ENCODE peak calls at places on chromosomes 5 and 9, in ten cellular contexts. G is stomach, A is breast epithelium, Q is prostate gland, U is K562, M is HCT116, P is HepG2, Y is adrenal gland, R is heart left ventricle, W is NB4. X is an unnamed sample.

GRCh38 chr5:1881273-1881586 is 1.5 kb downstream of the IRX4 start:
- DNase-seq in G (no peak), A (no peak), Q (no peak), U (peak; percentile 64), M (peak; percentile 75), P (no peak), Y (no peak), R (no peak), W (peak; percentile 35), X (no peak)

GRCh38 chr5:133246376-133247144 is 194.7 kb downstream of the HSPA4 start:
- DNase-seq in G (no peak), A (no peak), Q (no peak), U (peak; percentile 34), M (no peak), P (no peak), Y (no peak), R (no peak), W (no peak), X (no peak)

GRCh38 chr5:131252824-131253171 is 11.1 kb upstream of the CDC42SE2 start:
- DNase-seq in G (peak; percentile 65), A (no peak), Q (no peak), U (no peak), M (no peak), P (no peak), Y (peak; percentile 67), R (peak; percentile 60), W (peak; percentile 97), X (peak; percentile 55)

GRCh38 chr5:119269061-119269579 is 86.7 kb upstream of the TNFAIP8 start:
- DNase-seq in G (peak; percentile 39), A (no peak), Q (peak; percentile 52), U (peak; percentile 48), M (peak; percentile 7), P (peak; percentile 10), Y (peak; percentile 16), R (peak; percentile 32), W (peak; percentile 68), X (no peak)

GRCh38 chr9:113633782-113634596 is 170.5 kb downstream of the RGS3 start:
- DNase-seq in G (no peak), A (peak; percentile 25), Q (no peak), U (no peak), M (no peak), P (peak; percentile 70), Y (no peak), R (no peak), W (no peak), X (no peak)

GRCh38 chr9:71001780-71002386 is 119.5 kb downstream of the TRPM3 start:
- DNase-seq in G (peak; percentile 49), A (no peak), Q (peak; percentile 29), U (peak; percentile 7), M (peak; percentile 23), P (peak; percentile 10), Y (peak; percentile 27), R (no peak), W (peak; percentile 0), X (no peak)

GRCh38 chr5:35924122-35924949 is 14.1 kb downstream of the CAPSL start:
- DNase-seq in G (no peak), A (no peak), Q (no peak), U (no peak), M (no peak), P (no peak), Y (no peak), R (no peak), W (no peak), X (no peak)

GRCh38 chr9:127055745-127056402 is 66.6 kb downstream of the ANGPTL2 start:
- DNase-seq in G (no peak), A (no peak), Q (no peak), U (no peak), M (no peak), P (no peak), Y (no peak), R (no peak), W (no peak), X (no peak)

GRCh38 chr5:155394727-155395126 is 381.2 kb downstream of the KIF4B start:
- DNase-seq in G (no peak), A (no peak), Q (no peak), U (no peak), M (no peak), P (no peak), Y (no peak), R (no peak), W (no peak), X (no peak)

GRCh38 chr5:16492398-16493175 is 27.0 kb upstream of the ZNF622 start:
- DNase-seq in G (peak; percentile 44), A (no peak), Q (peak; percentile 35), U (no peak), M (no peak), P (no peak), Y (no peak), R (peak; percentile 55), W (no peak), X (peak; percentile 77)

GRCh38 chr9:98552306-98552705 is 156.4 kb downstream of the GABBR2 start:
- DNase-seq in G (no peak), A (no peak), Q (no peak), U (no peak), M (no peak), P (no peak), Y (no peak), R (no peak), W (no peak), X (no peak)

GRCh38 chr9:98253563-98253962 is 1.9 kb downstream of the TBC1D2 start:
- DNase-seq in G (no peak), A (no peak), Q (no peak), U (no peak), M (no peak), P (no peak), Y (no peak), R (no peak), W (no peak), X (no peak)

GRCh38 chr5:142924135-142924883 is 154.1 kb downstream of the ARHGAP26 start:
- DNase-seq in G (no peak), A (no peak), Q (no peak), U (no peak), M (no peak), P (no peak), Y (no peak), R (no peak), W (peak; percentile 78), X (no peak)

GRCh38 chr5:91129748-91130147 is 253.4 kb downstream of the ARRDC3 start:
- DNase-seq in G (no peak), A (no peak), Q (no peak), U (no peak), M (no peak), P (no peak), Y (no peak), R (no peak), W (no peak), X (no peak)

GRCh38 chr5:77262685-77263084 is 52.2 kb downstream of the PDE8B start:
- DNase-seq in G (no peak), A (no peak), Q (no peak), U (no peak), M (no peak), P (no peak), Y (no peak), R (no peak), W (no peak), X (no peak)

GRCh38 chr5:77266291-77266690 is 55.8 kb downstream of the PDE8B start:
- DNase-seq in G (no peak), A (no peak), Q (no peak), U (no peak), M (no peak), P (no peak), Y (no peak), R (no peak), W (no peak), X (no peak)

GRCh38 chr5:77272206-77272605 is 61.7 kb downstream of the PDE8B start:
- DNase-seq in G (no peak), A (no peak), Q (no peak), U (no peak), M (no peak), P (no peak), Y (no peak), R (no peak), W (peak; percentile 43), X (no peak)

GRCh38 chr5:77267496-77267895 is 57.0 kb downstream of the PDE8B start:
- DNase-seq in G (no peak), A (no peak), Q (no peak), U (no peak), M (no peak), P (no peak), Y (no peak), R (no peak), W (no peak), X (no peak)
- TF ChIP-seq CTCF in G (no peak), A (no peak), Q (no peak), U (no peak), M (no peak), P (no peak), Y (no peak), R (no peak), W (no peak), X (no peak)

GRCh38 chr5:55535199-55535905 is 588 bp upstream of the PLPP1 start:
- DNase-seq in G (no peak), A (no peak), Q (no peak), U (no peak), M (no peak), P (no peak), Y (peak; percentile 12), R (no peak), W (no peak), X (no peak)
- TF ChIP-seq POLR2A in G (no peak), A (peak; percentile 9), Q (no peak), U (no peak), M (peak; percentile 25), P (no peak), Y (no peak), R (no peak), W (no peak), X (no peak)

DNA sequence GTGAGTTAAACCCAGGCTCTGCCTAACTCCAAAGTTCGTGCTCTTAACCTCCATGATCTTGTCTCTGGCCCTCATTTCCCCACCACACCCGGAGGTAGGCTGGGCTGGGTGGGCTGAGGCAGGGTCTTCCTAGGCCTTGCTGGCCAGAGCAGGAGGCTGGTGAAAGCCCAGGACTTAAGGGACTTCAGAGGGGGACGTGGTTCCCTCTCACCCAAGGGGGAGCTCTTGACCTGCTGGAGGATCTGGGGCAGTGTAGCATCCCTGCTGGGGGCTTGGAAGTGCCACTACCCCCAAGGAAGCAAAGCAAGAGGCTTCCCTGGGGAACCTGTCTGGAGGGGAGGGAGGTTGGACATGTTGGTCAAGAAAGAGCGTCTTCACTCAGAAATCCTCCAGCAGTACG is 14.7 kb downstream of the PITX1 start:
- DNase-seq in G (peak; percentile 20), A (peak; percentile 24), Q (no peak), U (no peak), M (no peak), P (no peak), Y (no peak), R (no peak), W (no peak), X (no peak)
- TF ChIP-seq CTCF in G (no peak), A (no peak), Q (no peak), U (peak; percentile 61), M (no peak), P (peak; percentile 63), Y (no peak), R (no peak), W (no peak), X (no peak)

DNA sequence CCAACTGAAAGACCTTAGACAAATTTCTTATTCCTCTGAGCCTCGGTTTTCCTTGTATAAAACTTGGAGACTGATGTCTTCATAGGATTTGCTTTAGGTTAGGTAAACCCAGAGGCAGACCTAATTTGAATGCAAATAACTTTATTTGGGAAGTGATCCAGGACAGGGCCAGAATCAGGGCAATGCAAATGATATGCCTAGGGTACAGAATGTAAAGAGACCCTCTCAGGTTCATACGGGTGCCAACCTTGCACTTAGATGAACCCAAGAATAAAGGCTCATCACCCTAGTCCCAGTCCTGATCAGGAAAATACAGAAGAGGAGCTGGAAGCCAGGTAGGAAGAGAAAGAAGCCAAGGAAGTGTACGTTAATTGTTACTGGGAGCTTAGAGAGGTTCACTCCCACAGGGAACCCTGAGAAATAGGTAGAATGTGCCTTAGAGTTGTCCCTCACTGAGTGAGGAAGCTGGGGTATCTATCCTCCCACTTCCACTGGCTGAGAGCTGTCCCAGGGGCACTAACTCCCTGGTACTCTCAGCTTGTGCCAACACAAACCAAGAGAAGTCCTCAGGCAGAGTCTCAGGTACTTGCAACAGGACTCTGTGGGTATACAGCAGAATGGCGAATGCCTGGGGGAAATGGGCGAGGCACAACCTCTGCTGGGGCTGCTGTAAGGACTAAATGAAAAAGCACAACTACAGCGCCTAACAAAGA is 3.1 kb upstream of the HK3 start:
- DNase-seq in G (no peak), A (no peak), Q (no peak), U (no peak), M (no peak), P (no peak), Y (no peak), R (no peak), W (no peak), X (no peak)
- TF ChIP-seq POLR2A in G (no peak), A (no peak), Q (no peak), U (no peak), M (no peak), P (no peak), Y (no peak), R (no peak), W (no peak), X (no peak)

X was measured in testis.